ENCODE peak calls at places on chromosome 6, in five cellular contexts. One of them, this sample, is unnamed.

GRCh38 chr6:20674664-20675063 is 140.4 kb downstream of the CDKAL1 start:
- DNase-seq in sigmoid colon: no peak
- DNase-seq in pancreas: no peak
- DNase-seq in AG04450: no peak
- DNase-seq in aorta: no peak
- DNase-seq in this sample: no peak

GRCh38 chr6:107509506-107509905 is 19.6 kb downstream of the SOBP start:
- DNase-seq in aorta: no peak
- DNase-seq in sigmoid colon: no peak
- DNase-seq in pancreas: no peak
- DNase-seq in AG04450: no peak
- DNase-seq in this sample: no peak

GRCh38 chr6:138833819-138834539 is 38.1 kb downstream of the ECT2L start:
- DNase-seq in aorta: no peak
- DNase-seq in sigmoid colon: no peak
- DNase-seq in pancreas: no peak
- DNase-seq in AG04450: no peak
- DNase-seq in this sample: no peak

GRCh38 chr6:84645000-84645399 is 119.4 kb downstream of the TBX18 start:
- DNase-seq in sigmoid colon: no peak
- DNase-seq in AG04450: no peak
- DNase-seq in pancreas: no peak
- DNase-seq in aorta: no peak
- DNase-seq in this sample: no peak

GRCh38 chr6:166580076-166581050 is 6.1 kb downstream of the RAMACL start:
- DNase-seq in sigmoid colon: no peak
- DNase-seq in AG04450: no peak
- DNase-seq in aorta: no peak
- DNase-seq in pancreas: no peak
- DNase-seq in this sample: no peak

GRCh38 chr6:3940703-3941102 is 91.5 kb downstream of the FAM50B start:
- DNase-seq in sigmoid colon: no peak
- DNase-seq in aorta: no peak
- DNase-seq in AG04450: no peak
- DNase-seq in pancreas: no peak
- DNase-seq in this sample: peak

GRCh38 chr6:70270287-70271005 is 32.4 kb downstream of the COL9A1 start:
- DNase-seq in pancreas: no peak
- DNase-seq in sigmoid colon: no peak
- DNase-seq in AG04450: no peak
- DNase-seq in aorta: no peak
- DNase-seq in this sample: no peak

GRCh38 chr6:155142902-155143609 is 120.8 kb upstream of the CLDN20 start:
- DNase-seq in pancreas: no peak
- DNase-seq in aorta: no peak
- DNase-seq in AG04450: no peak
- DNase-seq in sigmoid colon: no peak
- DNase-seq in this sample: no peak

GRCh38 chr6:120363429-120363828 is 970.9 kb downstream of the TBC1D32 start:
- DNase-seq in AG04450: no peak
- DNase-seq in sigmoid colon: no peak
- DNase-seq in aorta: no peak
- DNase-seq in pancreas: no peak
- DNase-seq in this sample: no peak

GRCh38 chr6:2376429-2377355 is 131.3 kb upstream of the GMDS start:
- DNase-seq in aorta: peak
- DNase-seq in sigmoid colon: peak
- DNase-seq in pancreas: no peak
- DNase-seq in AG04450: no peak
- DNase-seq in this sample: peak

DNA sequence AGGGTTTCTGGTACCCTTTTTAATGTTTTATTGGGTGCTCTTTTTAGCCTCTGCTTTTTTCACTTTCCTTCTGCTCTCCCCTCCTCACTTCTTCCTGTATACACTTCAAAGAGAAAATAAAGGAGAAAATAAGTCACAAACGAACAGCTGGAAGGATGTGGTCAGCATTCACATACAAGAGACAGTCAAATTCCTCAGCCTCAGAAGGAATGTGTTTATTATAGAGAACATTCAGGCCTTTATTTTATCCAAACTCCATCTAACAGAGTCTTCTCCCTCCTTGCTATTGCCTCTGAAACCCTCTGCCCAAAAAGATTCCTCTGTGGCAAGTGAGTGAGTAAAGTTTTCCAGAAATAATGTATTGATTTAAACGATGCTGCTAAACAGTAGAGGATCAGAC is 490.4 kb downstream of the FRK start:
- DNase-seq in pancreas: no peak
- DNase-seq in aorta: no peak
- DNase-seq in AG04450: peak
- DNase-seq in sigmoid colon: no peak
- DNase-seq in this sample: no peak
- H3K27ac ChIP-seq in pancreas: no peak
- H3K27ac ChIP-seq in aorta: no peak
- H3K27ac ChIP-seq in AG04450: no peak
- H3K27ac ChIP-seq in sigmoid colon: no peak
- H3K27ac ChIP-seq in this sample: no peak

DNA sequence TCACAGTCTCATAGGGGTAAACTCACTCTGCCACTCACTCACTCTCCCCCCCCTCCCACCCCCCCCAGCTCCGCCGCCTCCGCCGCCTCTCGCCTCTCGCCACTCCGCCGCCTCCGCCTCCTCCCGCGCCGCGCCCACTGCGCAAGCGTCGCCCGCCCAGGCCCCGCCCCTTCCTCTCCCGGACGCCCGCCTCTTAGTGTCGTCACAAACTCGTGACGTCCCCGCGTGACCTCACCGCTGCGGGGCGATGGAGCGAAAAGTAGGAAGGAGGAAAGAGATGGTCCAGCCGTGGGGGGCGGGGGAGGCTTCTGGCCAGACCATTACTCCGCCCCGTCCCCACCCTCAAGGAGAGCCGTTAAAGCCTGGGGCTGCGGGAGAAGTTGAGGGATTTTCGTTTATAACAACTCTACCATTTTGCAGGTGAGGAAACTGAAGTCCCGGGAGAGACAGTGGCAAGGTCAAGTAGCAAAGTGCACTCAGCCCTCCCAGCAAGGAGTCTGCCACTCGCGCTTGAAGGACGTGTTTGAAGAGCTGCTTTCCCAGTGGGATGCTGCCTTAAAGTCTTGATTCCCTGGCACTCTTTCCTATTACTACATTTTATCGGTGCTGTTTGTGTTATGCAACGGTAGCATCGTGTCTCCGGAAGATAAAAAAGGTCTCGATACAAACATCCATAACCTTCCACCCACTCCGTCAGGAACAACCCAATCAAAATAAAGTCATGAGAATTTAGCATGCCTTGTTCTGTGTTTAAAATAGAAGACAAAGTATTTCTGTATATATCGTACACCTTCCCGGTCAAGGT is at the start of gene ILRUN:
- DNase-seq in aorta: peak
- DNase-seq in pancreas: peak
- DNase-seq in AG04450: peak
- DNase-seq in sigmoid colon: peak
- DNase-seq in this sample: peak
- H3K27ac ChIP-seq in aorta: peak
- H3K27ac ChIP-seq in pancreas: peak
- H3K27ac ChIP-seq in AG04450: peak
- H3K27ac ChIP-seq in sigmoid colon: peak
- H3K27ac ChIP-seq in this sample: peak

DNA sequence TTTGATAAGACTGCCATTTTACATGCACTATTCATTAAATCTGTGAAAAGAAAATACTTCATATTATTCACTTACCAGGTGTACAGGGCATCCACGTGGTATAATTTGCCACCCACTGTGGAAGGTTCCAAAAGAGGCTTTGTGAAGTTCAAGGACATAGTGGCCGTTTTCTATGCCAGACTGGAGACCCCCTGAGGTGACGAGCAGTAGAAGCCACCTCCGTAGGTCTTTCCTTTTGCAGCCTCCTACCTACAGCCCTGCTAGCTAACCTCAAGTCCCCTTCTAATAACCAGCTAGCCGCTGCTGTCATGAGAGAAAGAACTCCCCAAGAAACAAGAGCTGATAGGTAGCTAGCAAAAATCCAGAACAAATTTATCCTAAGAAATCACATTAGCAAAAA is 110.5 kb downstream of the ARHGAP18 start:
- DNase-seq in pancreas: no peak
- DNase-seq in sigmoid colon: no peak
- DNase-seq in aorta: no peak
- DNase-seq in AG04450: no peak
- DNase-seq in this sample: no peak
- H3K27ac ChIP-seq in pancreas: no peak
- H3K27ac ChIP-seq in sigmoid colon: no peak
- H3K27ac ChIP-seq in aorta: no peak
- H3K27ac ChIP-seq in AG04450: no peak
- H3K27ac ChIP-seq in this sample: no peak

DNA sequence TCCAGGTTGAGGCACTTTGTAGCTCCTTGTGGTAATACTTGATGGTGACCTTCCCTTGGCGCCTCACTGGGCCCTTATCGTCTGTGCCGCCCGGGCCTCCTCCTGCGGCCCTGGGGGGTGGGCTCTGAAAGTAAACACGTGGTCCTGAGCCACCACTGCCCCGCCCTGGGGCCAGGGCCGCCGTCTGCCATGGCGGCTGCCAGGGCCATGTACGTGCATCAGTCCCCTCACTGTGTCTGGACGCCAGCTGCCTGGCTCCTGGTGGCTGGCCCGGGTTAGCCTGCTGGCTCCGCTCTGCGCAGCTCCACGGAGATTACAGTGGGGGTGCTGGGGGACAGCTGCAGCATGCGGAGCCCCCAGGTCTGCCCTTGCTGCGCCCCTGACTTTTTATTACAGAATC is 81.8 kb upstream of the CENPW start:
- DNase-seq in AG04450: no peak
- DNase-seq in sigmoid colon: no peak
- DNase-seq in aorta: no peak
- DNase-seq in pancreas: no peak
- DNase-seq in this sample: no peak
- H3K27ac ChIP-seq in AG04450: no peak
- H3K27ac ChIP-seq in sigmoid colon: no peak
- H3K27ac ChIP-seq in aorta: no peak
- H3K27ac ChIP-seq in pancreas: no peak
- H3K27ac ChIP-seq in this sample: no peak

DNA sequence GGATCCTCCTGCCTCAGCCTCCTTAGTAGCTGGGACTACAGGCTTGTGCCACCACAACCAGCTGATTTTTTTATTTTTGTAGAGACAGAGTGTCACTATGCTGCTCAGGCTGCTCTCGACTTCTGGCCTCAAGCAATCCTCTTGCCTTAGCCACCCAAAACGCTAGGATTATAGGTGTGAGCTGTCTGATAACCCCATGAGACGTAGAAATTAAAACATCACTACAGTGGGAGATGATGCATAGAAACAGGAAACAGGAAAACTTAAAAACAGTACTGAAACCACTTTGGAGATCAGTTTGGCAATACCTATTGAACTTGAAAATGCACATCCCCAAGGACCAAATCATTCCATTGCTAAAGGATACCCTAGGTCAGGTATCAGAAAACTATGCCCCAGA is 10.8 kb downstream of the SENP6 start:
- DNase-seq in pancreas: no peak
- DNase-seq in AG04450: no peak
- DNase-seq in sigmoid colon: no peak
- DNase-seq in aorta: no peak
- DNase-seq in this sample: no peak
- H3K27ac ChIP-seq in pancreas: no peak
- H3K27ac ChIP-seq in AG04450: no peak
- H3K27ac ChIP-seq in sigmoid colon: peak
- H3K27ac ChIP-seq in aorta: peak
- H3K27ac ChIP-seq in this sample: no peak

GRCh38 chr6:37256692-37257319 is 766 bp upstream of the TBC1D22B start:
- DNase-seq in AG04450: no peak
- DNase-seq in sigmoid colon: no peak
- DNase-seq in pancreas: no peak
- DNase-seq in aorta: no peak
- DNase-seq in this sample: no peak

GRCh38 chr6:37257320-37257633 is 295 bp upstream of the TBC1D22B start:
- DNase-seq in pancreas: no peak
- DNase-seq in aorta: no peak
- DNase-seq in sigmoid colon: no peak
- DNase-seq in AG04450: no peak
- DNase-seq in this sample: no peak

GRCh38 chr6:37257634-37258404 is at the start of the genes TBC1D22B and TMEM217:
- DNase-seq in pancreas: peak
- DNase-seq in aorta: peak
- DNase-seq in AG04450: peak
- DNase-seq in sigmoid colon: peak
- DNase-seq in this sample: peak

GRCh38 chr6:37253608-37254007 is 4.0 kb upstream of the TBC1D22B start:
- DNase-seq in sigmoid colon: no peak
- DNase-seq in pancreas: no peak
- DNase-seq in AG04450: no peak
- DNase-seq in aorta: no peak
- DNase-seq in this sample: no peak

DNA sequence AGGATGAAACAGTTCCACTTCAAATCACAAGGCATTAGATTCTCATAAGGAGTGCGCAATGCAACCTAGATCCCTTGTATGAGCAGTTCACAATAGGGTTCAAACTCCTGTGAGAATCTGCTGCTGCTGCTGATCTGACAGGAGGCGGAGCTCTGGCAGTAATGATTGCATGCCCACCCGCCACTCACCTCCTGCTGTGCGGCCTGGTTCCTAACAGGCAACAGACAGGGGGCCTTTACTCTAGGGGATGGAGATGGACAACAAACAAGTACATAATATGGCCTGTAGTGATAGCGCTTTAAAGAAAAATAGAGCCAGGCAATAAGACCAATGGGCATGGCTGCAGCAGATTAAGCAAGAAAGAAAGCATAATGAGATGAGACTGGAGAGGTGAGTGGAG is 2.7 kb upstream of the TBC1D22B start:
- DNase-seq in sigmoid colon: no peak
- DNase-seq in aorta: no peak
- DNase-seq in AG04450: no peak
- DNase-seq in pancreas: no peak
- DNase-seq in this sample: no peak
- H3K27ac ChIP-seq in sigmoid colon: no peak
- H3K27ac ChIP-seq in aorta: no peak
- H3K27ac ChIP-seq in AG04450: no peak
- H3K27ac ChIP-seq in pancreas: no peak
- H3K27ac ChIP-seq in this sample: no peak

DNA sequence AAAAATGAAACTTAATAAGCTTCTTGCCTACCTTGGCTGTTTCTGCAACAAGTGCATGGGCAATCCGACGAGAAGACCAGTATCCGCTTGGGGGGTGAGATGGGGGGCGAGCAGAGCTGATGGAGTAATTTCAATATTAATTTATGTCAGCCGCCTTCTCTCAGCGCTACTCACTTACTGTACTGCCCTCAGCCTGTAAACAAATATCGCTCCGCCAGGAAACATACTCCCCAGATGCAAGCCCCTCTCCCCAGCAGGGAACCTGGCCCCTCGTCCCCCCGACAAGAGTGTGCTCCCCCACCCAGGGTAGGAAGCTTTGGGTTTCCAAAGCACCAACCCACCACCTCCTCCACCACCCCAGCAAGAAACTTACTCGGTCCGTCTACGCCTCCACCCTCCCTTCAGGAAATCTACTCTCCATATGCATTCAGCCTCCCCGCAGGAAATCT is 556 bp downstream of the TRERF1 start:
- DNase-seq in sigmoid colon: no peak
- DNase-seq in AG04450: no peak
- DNase-seq in pancreas: no peak
- DNase-seq in aorta: no peak
- DNase-seq in this sample: no peak
- H3K27ac ChIP-seq in sigmoid colon: peak
- H3K27ac ChIP-seq in AG04450: peak
- H3K27ac ChIP-seq in pancreas: no peak
- H3K27ac ChIP-seq in aorta: no peak
- H3K27ac ChIP-seq in this sample: peak

This sample was measured in caudate nucleus.